ENCODE peak calls at places on chromosomes 4 and X, in six cellular contexts. G is psoas muscle; B is Right ventricle myocardium inferior; W is activated T-helper 9 cell treated with anti-CD3 and anti-CD28 coated beads, Interleukin-2, amount 50 U/mL, for 16 hours; X is T follicular helper cell; S is DND-41. O is an unnamed sample.

GRCh38 chr4:122966201-122966600 is 43.8 kb upstream of the NUDT6 start:
- DNase-seq in G (no peak), B (no peak), W (no peak), X (no peak), S (no peak), O (no peak)

GRCh38 chr4:88866862-88867550 is 169.4 kb upstream of the NAP1L5 start:
- DNase-seq in G (no peak), B (no peak), W (no peak), X (no peak), S (no peak), O (no peak)

GRCh38 chr4:56937262-56937661 is 29.6 kb downstream of the REST start:
- DNase-seq in G (no peak), B (no peak), W (no peak), X (no peak), S (no peak), O (no peak)

GRCh38 chr4:60868232-60868960 is 331.7 kb upstream of the ADGRL3 start:
- DNase-seq in G (no peak), B (no peak), W (no peak), X (no peak), S (no peak), O (no peak)

GRCh38 chrX:40085714-40086113 is 12.0 kb downstream of the BCOR start:
- DNase-seq in G (no peak), B (no peak), W (no peak), X (no peak), S (no peak), O (no peak)

GRCh38 chr4:87975466-87975865 is at the start of gene SPP1:
- DNase-seq in G (no peak), B (no peak), W (no peak), X (no peak), S (peak), O (no peak)

GRCh38 chr4:56731857-56732256 is 50.8 kb upstream of the HOPX start:
- DNase-seq in G (peak), B (peak), W (no peak), X (no peak), S (no peak), O (no peak)

GRCh38 chrX:40474205-40474626 is 106.6 kb upstream of the ATP6AP2 start:
- DNase-seq in G (no peak), B (no peak), W (no peak), X (no peak), S (no peak), O (peak)

GRCh38 chr4:138188406-138189084 is 53.6 kb downstream of the SLC7A11 start:
- DNase-seq in G (no peak), B (no peak), W (no peak), X (no peak), S (no peak), O (no peak)

GRCh38 chr4:47930971-47931804 is 16.8 kb upstream of the NFXL1 start:
- DNase-seq in G (no peak), B (no peak), W (no peak), X (no peak), S (no peak), O (no peak)

GRCh38 chrX:16516473-16516872 is 133.5 kb upstream of the S100G start:
- DNase-seq in G (no peak), B (no peak), W (no peak), X (no peak), S (no peak), O (no peak)

GRCh38 chr4:140756292-140757219 is at the start of gene TBC1D9:
- DNase-seq in G (peak), B (peak), W (no peak), X (no peak), S (no peak), O (peak)

GRCh38 chr4:19729873-19730735 is 521.6 kb upstream of the SLIT2 start:
- DNase-seq in G (no peak), B (no peak), W (no peak), X (no peak), S (peak), O (no peak)

GRCh38 chr4:146381263-146381872 is 140.4 kb downstream of the SLC10A7 start:
- DNase-seq in G (no peak), B (no peak), W (no peak), X (no peak), S (no peak), O (no peak)

O was measured in uterus.